ENCODE peak calls at places on chromosome 10, in six cellular contexts. P, R, C, J, X and Q are unnamed samples.

GRCh38 chr10:9848981-9849380 is 1168.7 kb upstream of the CELF2 start:
- DNase-seq in P (no peak), R (no peak), C (no peak), J (no peak), X (no peak), Q (no peak)

GRCh38 chr10:69332278-69333010 is 54.1 kb downstream of the HK1 start:
- DNase-seq in P (no peak), R (no peak), C (no peak), J (no peak), X (no peak), Q (no peak)

GRCh38 chr10:10313099-10313875 is 704.4 kb upstream of the CELF2 start:
- DNase-seq in P (no peak), R (peak), C (no peak), J (no peak), X (no peak), Q (no peak)

GRCh38 chr10:27547482-27547881 is 43.4 kb downstream of the RAB18 start:
- DNase-seq in P (no peak), R (no peak), C (no peak), J (no peak), X (no peak), Q (no peak)

GRCh38 chr10:104440221-104440620 is 86.6 kb downstream of the CFAP58 start:
- DNase-seq in P (no peak), R (no peak), C (no peak), J (no peak), X (no peak), Q (no peak)

GRCh38 chr10:24209421-24209770 is 458 bp downstream of the KIAA1217 start:
- DNase-seq in P (peak), R (no peak), C (no peak), J (no peak), X (no peak), Q (no peak)

GRCh38 chr10:102796407-102797176 is 40.6 kb downstream of the CYP17A1 start:
- DNase-seq in P (no peak), R (peak), C (no peak), J (peak), X (no peak), Q (peak)

GRCh38 chr10:96829029-96829773 is 2.9 kb upstream of the LCOR start:
- DNase-seq in P (no peak), R (no peak), C (no peak), J (no peak), X (no peak), Q (no peak)

GRCh38 chr10:133444342-133445267 is 9.1 kb upstream of the SCART1 start:
- DNase-seq in P (no peak), R (no peak), C (no peak), J (no peak), X (no peak), Q (no peak)

GRCh38 chr10:1574719-1575118 is 162.6 kb downstream of the ADARB2 start:
- DNase-seq in P (no peak), R (no peak), C (no peak), J (no peak), X (no peak), Q (no peak)